ENCODE peak calls at places on chromosomes 11 and 22, in eight cellular contexts. G is brain microvascular endothelial cell; E is RWPE1; S is fibroblast of lung; U is CD8-positive, alpha-beta memory T cell; A is uterus; B is vagina; J is heart right ventricle. K is an unnamed sample.
A peak's percentile ranks its signal among the peaks of the same experiment; 100 is the strongest.

GRCh38 chr11:82462588-82462987 is 271.1 kb downstream of the FAM181B start:
- DNase-seq in G (no peak), E (no peak), S (no peak), U (no peak), A (no peak), B (no peak), J (no peak), K (no peak)

GRCh38 chr11:32602657-32603410 is 19.2 kb downstream of the EIF3M start:
- DNase-seq in G (no peak), E (no peak), S (peak; percentile 66), U (no peak), A (no peak), B (no peak), J (no peak), K (no peak)

GRCh38 chr11:25052844-25053243 is 556.0 kb downstream of the LUZP2 start:
- DNase-seq in G (no peak), E (no peak), S (no peak), U (no peak), A (no peak), B (no peak), J (no peak), K (no peak)

GRCh38 chr11:16403448-16403803 is 47.1 kb upstream of the SOX6 start:
- DNase-seq in G (no peak), E (no peak), S (no peak), U (no peak), A (no peak), B (no peak), J (no peak), K (no peak)

GRCh38 chr11:119389611-119390254 is 8.2 kb upstream of the USP2 start:
- DNase-seq in G (no peak), E (no peak), S (no peak), U (no peak), A (no peak), B (no peak), J (no peak), K (no peak)

GRCh38 chr11:94933225-94934130 is 39.9 kb downstream of the CWC15 start:
- DNase-seq in G (peak; percentile 99), E (no peak), S (peak; percentile 92), U (no peak), A (peak; percentile 66), B (peak; percentile 88), J (peak; percentile 65), K (no peak)

GRCh38 chr11:85132839-85133238 is 494.3 kb downstream of the DLG2 start:
- DNase-seq in G (no peak), E (no peak), S (no peak), U (no peak), A (no peak), B (no peak), J (no peak), K (no peak)

GRCh38 chr11:35174666-35175065 is 35.7 kb downstream of the CD44 start:
- DNase-seq in G (peak; percentile 74), E (no peak), S (peak; percentile 84), U (no peak), A (no peak), B (no peak), J (no peak), K (no peak)

GRCh38 chr11:69796063-69796462 is 20.9 kb upstream of the FGF4 start:
- DNase-seq in G (no peak), E (no peak), S (no peak), U (no peak), A (no peak), B (no peak), J (no peak), K (no peak)

GRCh38 chr22:26671317-26672059 is 14.1 kb downstream of the MIAT start:
- DNase-seq in G (no peak), E (peak; percentile 43), S (no peak), U (peak; percentile 70), A (peak; percentile 47), B (no peak), J (no peak), K (no peak)

GRCh38 chr11:42043312-42043711 is 583.9 kb upstream of the LRRC4C start:
- DNase-seq in G (peak; percentile 71), E (peak; percentile 5), S (no peak), U (no peak), A (no peak), B (no peak), J (no peak), K (peak; percentile 6)

GRCh38 chr11:76634934-76635333 is 35.6 kb downstream of the LRRC32 start:
- DNase-seq in G (no peak), E (no peak), S (no peak), U (no peak), A (no peak), B (peak; percentile 83), J (no peak), K (no peak)

DNA sequence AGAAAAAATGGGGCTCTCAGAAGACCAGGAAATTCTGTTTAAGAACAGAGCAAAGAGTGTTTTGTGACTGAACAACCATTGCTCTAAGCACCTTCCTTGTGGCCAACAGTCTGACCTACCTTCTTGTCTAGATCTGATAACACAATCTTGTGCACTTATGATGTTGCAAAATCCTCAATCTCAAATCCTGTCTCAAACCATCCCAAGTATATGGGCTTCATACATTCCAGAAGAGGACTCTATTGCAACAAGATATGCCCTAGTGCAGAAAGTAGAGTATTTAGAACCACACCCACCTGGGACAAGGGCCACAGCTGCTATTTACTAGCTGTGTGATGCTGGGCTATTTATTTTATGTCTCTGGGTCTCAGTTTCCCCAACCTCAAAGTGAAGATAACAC is 27.1 kb downstream of the RASSF10 start:
- DNase-seq in G (no peak), E (no peak), S (no peak), U (no peak), A (no peak), B (no peak), J (no peak), K (no peak)
- H3K27ac ChIP-seq in G (no peak overlapping the region), E (no peak overlapping the region), S (no peak overlapping the region), U (no peak overlapping the region), A (no peak overlapping the region), B (no peak overlapping the region), J (no peak overlapping the region), K (no peak overlapping the region)

GRCh38 chr11:19929655-19930054 is 217.0 kb downstream of the NAV2 start:
- DNase-seq in G (peak; percentile 43), E (no peak), S (peak; percentile 33), U (no peak), A (no peak), B (peak; percentile 1), J (no peak), K (no peak)

GRCh38 chr11:19931768-19932369 is 219.2 kb downstream of the NAV2 start:
- DNase-seq in G (no peak), E (no peak), S (no peak), U (no peak), A (no peak), B (no peak), J (no peak), K (no peak)

GRCh38 chr11:19929147-19929546 is 216.5 kb downstream of the NAV2 start:
- DNase-seq in G (peak; percentile 52), E (no peak), S (no peak), U (no peak), A (no peak), B (no peak), J (no peak), K (no peak)

GRCh38 chr11:19933132-19933735 is 220.6 kb downstream of the NAV2 start:
- DNase-seq in G (no peak), E (no peak), S (no peak), U (no peak), A (no peak), B (no peak), J (no peak), K (no peak)

DNA sequence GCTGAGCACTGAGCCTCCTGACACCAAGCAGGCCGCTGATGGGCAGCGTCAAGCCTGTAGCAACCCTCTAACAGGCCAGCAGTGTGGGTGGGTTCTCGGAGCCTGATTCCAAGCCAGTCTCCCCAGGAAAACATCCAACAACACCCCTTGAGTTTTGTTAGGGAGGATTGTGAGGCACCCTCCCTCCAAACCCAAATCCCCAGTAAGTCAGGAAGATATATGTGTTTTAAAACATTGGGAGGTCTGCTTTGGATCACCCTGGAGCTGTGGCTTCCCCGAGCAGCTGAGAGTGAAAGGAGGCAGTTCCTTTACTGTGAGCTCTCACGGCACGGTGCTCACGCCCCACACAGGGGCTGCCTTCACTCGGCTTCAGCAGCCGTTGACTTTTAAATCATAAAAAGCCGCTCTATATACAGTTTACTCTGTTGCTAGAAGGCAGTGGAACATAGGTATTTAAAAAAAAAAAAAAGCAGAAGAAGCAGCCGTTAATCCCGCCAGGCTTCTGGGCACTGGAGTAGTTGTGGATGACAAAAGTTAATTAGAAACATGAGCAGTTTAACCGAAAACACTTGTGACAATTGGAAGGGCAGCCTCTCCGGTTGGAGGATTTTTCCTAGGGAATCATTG is 218.6 kb downstream of the NAV2 start:
- DNase-seq in G (no peak), E (no peak), S (peak; percentile 33), U (no peak), A (peak; percentile 67), B (no peak), J (no peak), K (no peak)
- H3K27ac ChIP-seq in G (no peak overlapping the region), E (no peak overlapping the region), S (peak overlapping the region; percentile 68), U (no peak overlapping the region), A (peak overlapping the region; percentile 61), B (peak overlapping the region; percentile 17), J (no peak overlapping the region), K (no peak overlapping the region)

DNA sequence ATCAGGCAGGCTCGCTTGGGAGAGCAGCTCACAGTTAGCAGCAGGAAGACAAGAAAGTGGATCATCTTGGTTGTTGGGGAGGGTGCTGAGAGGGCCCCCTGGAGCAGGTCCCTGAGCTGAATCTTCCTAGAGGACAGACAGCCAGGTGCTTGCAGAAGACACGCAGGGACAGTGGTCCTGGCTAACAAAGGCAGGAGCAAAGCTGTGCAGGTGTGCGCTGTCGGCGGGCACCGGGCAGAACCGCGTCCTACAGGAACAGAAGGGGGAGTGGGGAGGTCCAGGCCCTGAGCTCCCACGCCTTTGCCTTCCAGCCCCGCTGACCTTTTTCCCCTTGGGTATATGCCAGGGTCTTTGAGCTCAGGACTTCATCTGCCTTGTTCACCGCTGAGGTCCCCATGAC is 30.1 kb upstream of the PARVB start:
- DNase-seq in G (no peak), E (no peak), S (no peak), U (no peak), A (no peak), B (no peak), J (no peak), K (no peak)
- H3K27ac ChIP-seq in G (no peak overlapping the region), E (no peak overlapping the region), S (no peak overlapping the region), U (no peak overlapping the region), A (no peak overlapping the region), B (no peak overlapping the region), J (no peak overlapping the region), K (no peak overlapping the region)

GRCh38 chr22:39095971-39096370 is 1.1 kb upstream of the APOBEC3H start:
- DNase-seq in G (no peak), E (no peak), S (no peak), U (no peak), A (no peak), B (no peak), J (no peak), K (no peak)

GRCh38 chr22:39098576-39098975 is 1.5 kb downstream of the APOBEC3H start:
- DNase-seq in G (no peak), E (no peak), S (no peak), U (no peak), A (no peak), B (no peak), J (no peak), K (no peak)

GRCh38 chr22:39094717-39095389 is 2.2 kb upstream of the APOBEC3H start:
- DNase-seq in G (no peak), E (no peak), S (no peak), U (no peak), A (no peak), B (no peak), J (no peak), K (no peak)

GRCh38 chr22:39097098-39098020 is at the start of gene APOBEC3H:
- DNase-seq in G (no peak), E (peak; percentile 45), S (no peak), U (no peak), A (peak; percentile 35), B (no peak), J (peak; percentile 47), K (peak; percentile 36)

GRCh38 chr22:39098026-39098425 is 982 bp downstream of the APOBEC3H start:
- DNase-seq in G (no peak), E (no peak), S (no peak), U (no peak), A (no peak), B (no peak), J (no peak), K (no peak)
- H3K27ac ChIP-seq in G (no peak overlapping the region), E (peak overlapping the region; percentile 83), S (no peak overlapping the region), U (peak overlapping the region; percentile 57), A (no peak overlapping the region), B (no peak overlapping the region), J (no peak overlapping the region), K (peak overlapping the region; percentile 81)